ENCODE peak calls at places on chromosomes 1 and 21, in seven cellular contexts. One of them, this sample, is unnamed.

GRCh38 chr1:79006564-79006963 is at the start of gene ADGRL4:
- DNase-seq in HepG2: no peak
- DNase-seq in GM12892: no peak
- DNase-seq in H1: peak
- DNase-seq in K562: no peak
- DNase-seq in GM12878: no peak
- DNase-seq in SK-N-SH: no peak
- DNase-seq in this sample: no peak

GRCh38 chr1:109595540-109595939 is 23.9 kb downstream of the GNAT2 start:
- DNase-seq in H1: no peak
- DNase-seq in GM12878: no peak
- DNase-seq in SK-N-SH: no peak
- DNase-seq in K562: no peak
- DNase-seq in HepG2: no peak
- DNase-seq in GM12892: no peak
- DNase-seq in this sample: no peak

GRCh38 chr1:44808938-44809917 is 905 bp downstream of the BTBD19 start:
- DNase-seq in GM12892: peak
- DNase-seq in GM12878: peak
- DNase-seq in K562: peak
- DNase-seq in HepG2: peak
- DNase-seq in H1: no peak
- DNase-seq in SK-N-SH: no peak
- DNase-seq in this sample: peak

GRCh38 chr1:31871703-31872102 is 55.9 kb upstream of the SPOCD1 start:
- DNase-seq in GM12878: no peak
- DNase-seq in SK-N-SH: no peak
- DNase-seq in H1: no peak
- DNase-seq in HepG2: peak
- DNase-seq in K562: no peak
- DNase-seq in GM12892: no peak
- DNase-seq in this sample: no peak

GRCh38 chr1:181104790-181105133 is 16.3 kb downstream of the IER5 start:
- DNase-seq in GM12892: no peak
- DNase-seq in GM12878: no peak
- DNase-seq in K562: peak
- DNase-seq in SK-N-SH: no peak
- DNase-seq in HepG2: peak
- DNase-seq in H1: no peak
- DNase-seq in this sample: no peak

GRCh38 chr21:42558846-42559245 is 45.2 kb downstream of the SLC37A1 start:
- DNase-seq in HepG2: no peak
- DNase-seq in SK-N-SH: no peak
- DNase-seq in H1: no peak
- DNase-seq in K562: no peak
- DNase-seq in GM12892: no peak
- DNase-seq in GM12878: no peak
- DNase-seq in this sample: no peak

GRCh38 chr1:167276969-167277368 is 56.3 kb downstream of the POU2F1 start:
- DNase-seq in GM12892: no peak
- DNase-seq in HepG2: no peak
- DNase-seq in GM12878: peak
- DNase-seq in SK-N-SH: no peak
- DNase-seq in H1: no peak
- DNase-seq in K562: no peak
- DNase-seq in this sample: no peak

GRCh38 chr1:62311473-62311943 is 7.7 kb downstream of the KANK4 start:
- DNase-seq in SK-N-SH: no peak
- DNase-seq in GM12878: no peak
- DNase-seq in HepG2: no peak
- DNase-seq in K562: no peak
- DNase-seq in GM12892: no peak
- DNase-seq in H1: no peak
- DNase-seq in this sample: no peak

GRCh38 chr1:245110406-245110805 is 44.4 kb upstream of the KIF26B start:
- DNase-seq in GM12878: no peak
- DNase-seq in K562: no peak
- DNase-seq in HepG2: no peak
- DNase-seq in GM12892: no peak
- DNase-seq in H1: no peak
- DNase-seq in SK-N-SH: no peak
- DNase-seq in this sample: no peak

GRCh38 chr1:29643281-29643680 is 407.0 kb downstream of the PTPRU start:
- DNase-seq in SK-N-SH: no peak
- DNase-seq in K562: no peak
- DNase-seq in GM12892: no peak
- DNase-seq in HepG2: no peak
- DNase-seq in GM12878: no peak
- DNase-seq in H1: peak
- DNase-seq in this sample: no peak

GRCh38 chr21:34147835-34148804 is 74.7 kb downstream of the MRPS6 start:
- DNase-seq in HepG2: no peak
- DNase-seq in GM12892: no peak
- DNase-seq in SK-N-SH: no peak
- DNase-seq in GM12878: no peak
- DNase-seq in K562: no peak
- DNase-seq in H1: no peak
- DNase-seq in this sample: no peak

GRCh38 chr1:41516168-41516961 is 31.9 kb upstream of the EDN2 start:
- DNase-seq in K562: peak
- DNase-seq in HepG2: peak
- DNase-seq in GM12892: peak
- DNase-seq in GM12878: no peak
- DNase-seq in H1: peak
- DNase-seq in SK-N-SH: peak
- DNase-seq in this sample: peak

GRCh38 chr1:17134036-17134435 is 14.8 kb upstream of the PADI2 start:
- DNase-seq in GM12892: no peak
- DNase-seq in H1: no peak
- DNase-seq in SK-N-SH: no peak
- DNase-seq in GM12878: no peak
- DNase-seq in HepG2: no peak
- DNase-seq in K562: no peak
- DNase-seq in this sample: no peak

GRCh38 chr1:168476588-168477379 is 67.0 kb downstream of the XCL2 start:
- DNase-seq in GM12892: no peak
- DNase-seq in HepG2: peak
- DNase-seq in SK-N-SH: no peak
- DNase-seq in GM12878: no peak
- DNase-seq in H1: no peak
- DNase-seq in K562: no peak
- DNase-seq in this sample: no peak

GRCh38 chr1:64861611-64862010 is 104.7 kb downstream of the JAK1 start:
- DNase-seq in K562: no peak
- DNase-seq in HepG2: peak
- DNase-seq in GM12878: no peak
- DNase-seq in GM12892: no peak
- DNase-seq in SK-N-SH: no peak
- DNase-seq in H1: peak
- DNase-seq in this sample: no peak

GRCh38 chr1:205270764-205271163 is 43.0 kb downstream of the TMCC2 start:
- DNase-seq in H1: no peak
- DNase-seq in K562: no peak
- DNase-seq in GM12878: no peak
- DNase-seq in SK-N-SH: no peak
- DNase-seq in GM12892: no peak
- DNase-seq in HepG2: peak
- DNase-seq in this sample: no peak

GRCh38 chr1:1281533-1282321 is 1.5 kb downstream of the SCNN1D start:
- DNase-seq in GM12892: no peak
- DNase-seq in H1: no peak
- DNase-seq in GM12878: no peak
- DNase-seq in K562: no peak
- DNase-seq in SK-N-SH: peak
- DNase-seq in HepG2: peak
- DNase-seq in this sample: no peak

GRCh38 chr1:190168116-190168515 is 309.5 kb downstream of the BRINP3 start:
- DNase-seq in K562: no peak
- DNase-seq in SK-N-SH: no peak
- DNase-seq in GM12878: no peak
- DNase-seq in H1: no peak
- DNase-seq in HepG2: no peak
- DNase-seq in GM12892: no peak
- DNase-seq in this sample: no peak

GRCh38 chr1:43979528-43980254 is 681 bp downstream of the B4GALT2 start:
- DNase-seq in K562: peak
- DNase-seq in H1: peak
- DNase-seq in GM12878: no peak
- DNase-seq in GM12892: peak
- DNase-seq in HepG2: peak
- DNase-seq in SK-N-SH: peak
- DNase-seq in this sample: no peak

GRCh38 chr1:210483821-210484220 is 155.1 kb downstream of the HHAT start:
- DNase-seq in GM12892: no peak
- DNase-seq in H1: no peak
- DNase-seq in GM12878: no peak
- DNase-seq in HepG2: no peak
- DNase-seq in K562: no peak
- DNase-seq in SK-N-SH: no peak
- DNase-seq in this sample: no peak

GRCh38 chr1:210487021-210487420 is 158.3 kb downstream of the HHAT start:
- DNase-seq in GM12892: no peak
- DNase-seq in HepG2: no peak
- DNase-seq in K562: no peak
- DNase-seq in SK-N-SH: no peak
- DNase-seq in H1: no peak
- DNase-seq in GM12878: no peak
- DNase-seq in this sample: no peak

GRCh38 chr1:210489491-210489890 is 160.8 kb downstream of the HHAT start:
- DNase-seq in HepG2: no peak
- DNase-seq in SK-N-SH: no peak
- DNase-seq in H1: no peak
- DNase-seq in K562: no peak
- DNase-seq in GM12892: no peak
- DNase-seq in GM12878: no peak
- DNase-seq in this sample: no peak
- TF ChIP-seq TAF1 in HepG2: no peak
- TF ChIP-seq TAF1 in SK-N-SH: no peak
- TF ChIP-seq TAF1 in H1: no peak
- TF ChIP-seq TAF1 in K562: no peak
- TF ChIP-seq TAF1 in GM12892: no peak
- TF ChIP-seq TAF1 in GM12878: no peak
- TF ChIP-seq TAF1 in this sample: no peak

GRCh38 chr1:107056426-107057196 is at the start of gene PRMT6:
- DNase-seq in SK-N-SH: peak
- DNase-seq in H1: peak
- DNase-seq in K562: peak
- DNase-seq in GM12878: peak
- DNase-seq in HepG2: peak
- DNase-seq in GM12892: peak
- DNase-seq in this sample: peak
- TF ChIP-seq POLR2AphosphoS5 in SK-N-SH: peak
- TF ChIP-seq POLR2AphosphoS5 in H1: peak
- TF ChIP-seq POLR2AphosphoS5 in K562: peak
- TF ChIP-seq POLR2AphosphoS5 in GM12878: peak
- TF ChIP-seq POLR2AphosphoS5 in HepG2: peak
- TF ChIP-seq POLR2AphosphoS5 in GM12892: peak
- TF ChIP-seq POLR2AphosphoS5 in this sample: no peak

DNA sequence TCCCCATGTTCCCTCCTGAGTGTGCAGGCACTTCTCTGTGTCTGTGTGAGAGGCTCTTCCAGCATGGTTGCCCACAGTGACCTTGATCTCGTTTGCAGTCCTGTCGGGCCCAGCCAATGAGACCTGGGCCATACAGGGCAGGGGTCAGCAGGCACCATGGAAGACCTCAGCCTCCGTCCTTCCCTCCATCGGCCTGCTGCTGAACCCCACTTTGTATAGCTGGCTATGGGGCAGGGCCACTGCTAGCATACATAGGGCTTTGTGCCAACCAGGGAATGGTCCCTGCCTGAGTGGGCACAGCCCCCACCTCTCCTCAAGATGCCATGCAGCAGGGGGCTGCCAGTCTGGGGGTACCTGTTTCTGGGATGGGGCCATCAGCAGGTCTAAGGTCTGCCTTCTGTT is 3.8 kb downstream of the C1orf35 start:
- DNase-seq in HepG2: no peak
- DNase-seq in K562: peak
- DNase-seq in GM12892: no peak
- DNase-seq in GM12878: no peak
- DNase-seq in H1: no peak
- DNase-seq in SK-N-SH: no peak
- DNase-seq in this sample: no peak
- TF ChIP-seq TAF1 in HepG2: no peak
- TF ChIP-seq TAF1 in K562: no peak
- TF ChIP-seq TAF1 in GM12892: no peak
- TF ChIP-seq TAF1 in GM12878: no peak
- TF ChIP-seq TAF1 in H1: no peak
- TF ChIP-seq TAF1 in SK-N-SH: no peak
- TF ChIP-seq TAF1 in this sample: no peak

GRCh38 chr1:108559215-108560142 is at the start of gene EEIG2:
- DNase-seq in H1: peak
- DNase-seq in GM12878: peak
- DNase-seq in HepG2: peak
- DNase-seq in SK-N-SH: peak
- DNase-seq in K562: peak
- DNase-seq in GM12892: peak
- DNase-seq in this sample: peak

GRCh38 chr1:108561145-108561458 is 1.2 kb downstream of the EEIG2 start:
- DNase-seq in K562: peak
- DNase-seq in HepG2: no peak
- DNase-seq in GM12892: peak
- DNase-seq in H1: no peak
- DNase-seq in SK-N-SH: no peak
- DNase-seq in GM12878: no peak
- DNase-seq in this sample: no peak

GRCh38 chr1:108561731-108562326 is 1.9 kb downstream of the EEIG2 start:
- DNase-seq in GM12892: peak
- DNase-seq in SK-N-SH: peak
- DNase-seq in HepG2: peak
- DNase-seq in GM12878: no peak
- DNase-seq in K562: peak
- DNase-seq in H1: peak
- DNase-seq in this sample: peak

GRCh38 chr1:108560143-108560429 is 186 bp downstream of the EEIG2 start:
- DNase-seq in GM12878: no peak
- DNase-seq in SK-N-SH: peak
- DNase-seq in K562: peak
- DNase-seq in GM12892: no peak
- DNase-seq in HepG2: no peak
- DNase-seq in H1: no peak
- DNase-seq in this sample: no peak

GRCh38 chr1:108560430-108561144 is 687 bp downstream of the EEIG2 start:
- DNase-seq in K562: no peak
- DNase-seq in SK-N-SH: peak
- DNase-seq in H1: peak
- DNase-seq in HepG2: peak
- DNase-seq in GM12878: no peak
- DNase-seq in GM12892: no peak
- DNase-seq in this sample: no peak
- TF ChIP-seq POLR2AphosphoS5 in K562: peak
- TF ChIP-seq POLR2AphosphoS5 in SK-N-SH: peak
- TF ChIP-seq POLR2AphosphoS5 in H1: peak
- TF ChIP-seq POLR2AphosphoS5 in HepG2: no peak
- TF ChIP-seq POLR2AphosphoS5 in GM12878: peak
- TF ChIP-seq POLR2AphosphoS5 in GM12892: no peak
- TF ChIP-seq POLR2AphosphoS5 in this sample: peak

DNA sequence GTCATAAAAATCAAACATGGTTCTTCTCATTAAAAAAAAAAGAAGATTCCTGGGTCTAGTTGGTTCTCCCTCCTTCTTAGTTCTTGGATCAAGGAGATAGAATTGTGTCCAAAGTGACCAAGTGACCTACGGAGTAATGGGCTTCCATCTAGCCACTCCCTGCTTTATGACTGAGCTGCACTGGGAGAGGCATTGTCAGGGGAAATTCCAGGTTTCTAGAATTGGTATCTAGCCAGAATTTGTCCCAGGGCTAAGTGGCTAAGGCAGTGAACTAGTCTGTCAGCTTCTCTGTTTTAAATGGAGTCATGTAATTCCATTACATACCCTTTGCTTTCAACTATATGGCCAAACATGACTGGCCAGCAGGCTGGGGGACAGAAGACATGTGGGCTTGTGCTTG is 40.1 kb upstream of the ERG start:
- DNase-seq in H1: no peak
- DNase-seq in HepG2: no peak
- DNase-seq in K562: no peak
- DNase-seq in GM12878: no peak
- DNase-seq in SK-N-SH: no peak
- DNase-seq in GM12892: no peak
- DNase-seq in this sample: no peak
- TF ChIP-seq TAF1 in H1: no peak
- TF ChIP-seq TAF1 in HepG2: no peak
- TF ChIP-seq TAF1 in K562: no peak
- TF ChIP-seq TAF1 in GM12878: no peak
- TF ChIP-seq TAF1 in SK-N-SH: no peak
- TF ChIP-seq TAF1 in GM12892: no peak
- TF ChIP-seq TAF1 in this sample: no peak